ENCODE peak calls at places on chromosome X, in six cellular contexts. L is GM12864; O is tibial nerve; D is left lung; T is DND-41; B is CD4-positive, alpha-beta memory T cell. N is an unnamed sample.

GRCh38 chrX:120768681-120769080 is 107.0 kb downstream of the CT47B1 start:
- DNase-seq in L (no peak), O (no peak), D (no peak), T (no peak), B (no peak), N (no peak)

GRCh38 chrX:17433965-17434364 is 59.0 kb downstream of the NHS start:
- DNase-seq in L (no peak), O (no peak), D (no peak), T (no peak), B (no peak), N (no peak)

GRCh38 chrX:85375333-85375738 is 4.1 kb downstream of the POF1B start:
- DNase-seq in L (no peak), O (no peak), D (no peak), T (no peak), B (no peak), N (no peak)

GRCh38 chrX:135256923-135257322 is 5.1 kb downstream of the ETDA start:
- DNase-seq in L (no peak), O (no peak), D (no peak), T (no peak), B (no peak), N (no peak)

GRCh38 chrX:48046846-48047245 is 24.6 kb downstream of the ZNF630 start:
- DNase-seq in L (no peak), O (no peak), D (no peak), T (no peak), B (no peak), N (no peak)

GRCh38 chrX:41596586-41596985 is 92.2 kb upstream of the GPR34 start:
- DNase-seq in L (peak; percentile 39), O (no peak), D (no peak), T (no peak), B (no peak), N (no peak)

GRCh38 chrX:112714357-112714918 is 34.7 kb upstream of the LHFPL1 start:
- DNase-seq in L (no peak), O (no peak), D (no peak), T (no peak), B (no peak), N (no peak)

GRCh38 chrX:133658244-133658911 is 243.1 kb upstream of the GPC4 start:
- DNase-seq in L (no peak), O (no peak), D (no peak), T (no peak), B (no peak), N (no peak)

DNA sequence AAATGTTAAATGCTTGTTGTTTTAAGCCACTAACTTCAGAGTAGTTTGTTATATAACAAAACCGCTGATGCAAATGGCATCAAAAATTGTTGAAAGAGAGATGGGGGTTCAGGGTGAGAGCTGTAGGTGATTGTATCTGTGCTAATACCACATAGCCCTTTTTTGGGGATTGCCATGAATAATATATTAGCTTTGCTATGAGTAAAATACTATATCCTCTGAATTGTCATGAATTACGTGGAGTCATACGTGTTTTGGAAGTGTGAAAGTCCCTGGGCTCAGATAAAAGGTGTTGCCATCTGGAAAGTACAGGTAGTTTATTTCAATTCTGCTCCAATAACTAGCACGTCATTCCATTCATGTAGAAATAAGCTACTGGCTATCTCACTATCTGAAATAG is 30.6 kb downstream of the DYNLT3 start:
- DNase-seq in L (no peak), O (no peak), D (no peak), T (no peak), B (no peak), N (no peak)
- H3K4me3 ChIP-seq in L (no peak overlapping the region), O (no peak overlapping the region), D (no peak overlapping the region), T (no peak overlapping the region), B (no peak overlapping the region), N (no peak overlapping the region)

GRCh38 chrX:53087378-53087777 is 5.2 kb downstream of the TSPYL2 start:
- DNase-seq in L (no peak), O (no peak), D (no peak), T (no peak), B (no peak), N (no peak)

GRCh38 chrX:53089224-53089842 is 4.6 kb upstream of the KANTR start:
- DNase-seq in L (no peak), O (no peak), D (no peak), T (peak; percentile 52), B (peak; percentile 54), N (no peak)

GRCh38 chrX:53086464-53086863 is 4.3 kb downstream of the TSPYL2 start:
- DNase-seq in L (no peak), O (peak; percentile 65), D (no peak), T (no peak), B (no peak), N (no peak)

GRCh38 chrX:53085661-53086229 is 3.6 kb downstream of the TSPYL2 start:
- DNase-seq in L (no peak), O (no peak), D (no peak), T (no peak), B (peak; percentile 18), N (no peak)

DNA sequence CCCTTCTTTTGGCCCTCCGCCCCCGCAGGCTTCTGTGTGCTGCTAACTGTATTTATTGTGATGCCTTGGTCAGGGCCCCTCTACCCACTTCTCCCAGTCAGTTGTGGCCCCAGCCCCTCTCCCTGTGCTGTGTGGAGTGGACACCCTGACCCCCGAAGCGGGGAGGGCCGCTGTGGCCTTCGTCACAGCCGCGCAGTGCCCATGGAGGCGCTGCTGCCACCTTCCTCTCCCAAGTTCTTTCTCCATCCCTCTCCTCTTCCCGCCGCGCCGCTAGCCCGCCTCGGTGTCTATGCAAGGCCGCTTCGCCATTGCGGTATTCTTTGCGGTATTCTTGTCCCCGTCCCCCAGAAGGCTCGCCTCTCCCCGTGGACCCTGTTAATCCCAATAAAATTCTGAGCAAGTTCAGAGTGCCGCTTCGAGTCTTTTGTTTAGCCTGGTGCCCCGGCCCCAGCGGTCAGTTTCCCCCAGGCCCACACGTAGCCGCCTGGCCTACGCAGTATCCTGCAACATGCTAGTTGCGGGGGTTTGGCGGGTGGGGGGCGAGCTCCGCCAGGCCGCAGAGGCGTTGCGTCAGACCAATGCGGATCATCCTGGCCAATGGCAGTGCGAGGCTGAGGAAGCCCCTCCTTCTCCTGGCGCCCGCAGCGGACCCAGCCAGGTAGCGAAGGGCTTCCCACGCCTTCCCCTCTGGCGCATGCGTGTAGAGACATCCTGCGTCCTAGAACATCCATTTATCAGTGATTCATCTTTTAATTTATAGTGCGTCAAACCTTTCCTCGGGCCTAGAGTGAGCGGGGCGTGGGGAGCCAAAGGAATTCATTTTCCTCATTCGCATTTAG is 5.6 kb upstream of the KANTR start:
- DNase-seq in L (no peak), O (peak; percentile 54), D (peak; percentile 82), T (no peak), B (peak; percentile 82), N (no peak)
- H3K4me3 ChIP-seq in L (no peak overlapping the region), O (peak overlapping the region; percentile 83), D (peak overlapping the region; percentile 22), T (no peak overlapping the region), B (peak overlapping the region; percentile 17), N (no peak overlapping the region)

GRCh38 chrX:9785252-9785943 is 831 bp upstream of the SHROOM2 start:
- DNase-seq in L (no peak), O (no peak), D (no peak), T (no peak), B (no peak), N (no peak)
- H3K4me3 ChIP-seq in L (no peak overlapping the region), O (peak overlapping the region; percentile 54), D (peak overlapping the region; percentile 44), T (no peak overlapping the region), B (no peak overlapping the region), N (no peak overlapping the region)

GRCh38 chrX:19640063-19640462 is 124.8 kb upstream of the MAP3K15 start:
- DNase-seq in L (no peak), O (no peak), D (no peak), T (no peak), B (no peak), N (no peak)
- H3K4me3 ChIP-seq in L (no peak overlapping the region), O (peak overlapping the region; percentile 24), D (no peak overlapping the region), T (no peak overlapping the region), B (no peak overlapping the region), N (no peak overlapping the region)

GRCh38 chrX:68830486-68831404 is 1.9 kb downstream of the EFNB1 start:
- DNase-seq in L (no peak), O (no peak), D (no peak), T (no peak), B (no peak), N (no peak)
- H3K4me3 ChIP-seq in L (no peak overlapping the region), O (peak overlapping the region; percentile 83), D (peak overlapping the region; percentile 67), T (peak overlapping the region; percentile 81), B (no peak overlapping the region), N (no peak overlapping the region)

DNA sequence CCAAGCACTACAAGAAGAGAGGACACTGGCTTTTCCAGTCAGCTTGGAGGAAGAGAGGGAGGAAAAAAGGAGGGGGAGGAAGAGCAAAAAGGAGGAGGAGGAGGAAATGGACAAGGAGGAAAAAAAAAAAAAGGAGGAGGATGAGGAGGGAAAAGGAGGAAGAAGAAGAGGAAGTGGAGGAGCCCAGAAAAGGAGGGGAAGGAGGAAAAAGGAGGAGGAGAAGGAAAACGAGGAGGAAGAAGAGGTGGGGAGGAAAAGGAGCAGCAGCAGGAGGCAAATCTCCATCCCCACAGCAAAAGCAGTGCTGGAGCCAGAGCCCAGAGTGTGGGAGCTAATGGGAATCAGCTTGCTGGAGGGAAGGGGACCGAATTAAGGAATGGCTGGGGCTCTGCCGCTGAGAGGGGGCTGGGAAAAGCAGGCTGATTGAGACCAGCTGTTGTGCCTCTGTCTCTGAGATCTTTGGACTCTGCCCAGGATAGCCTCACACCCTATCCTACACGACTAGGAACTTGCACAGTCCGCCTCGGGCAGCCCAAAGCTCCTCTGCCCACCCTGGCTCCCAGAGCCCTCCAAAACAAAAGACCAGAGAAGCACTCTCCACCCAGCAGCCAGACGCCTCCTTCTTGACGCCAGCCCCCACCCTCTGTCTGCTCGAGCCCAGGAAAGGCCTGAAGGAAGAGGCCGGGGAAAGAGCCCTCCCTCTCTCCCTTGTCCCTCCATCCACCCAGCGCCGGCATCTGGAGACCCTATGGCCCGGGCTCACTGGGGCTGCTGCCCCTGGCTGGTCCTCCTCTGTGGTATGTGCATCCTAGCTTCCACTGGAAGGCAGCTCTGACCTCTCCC is at the start of gene XPNPEP2:
- DNase-seq in L (no peak), O (no peak), D (no peak), T (no peak), B (no peak), N (no peak)
- H3K4me3 ChIP-seq in L (no peak within 1 kb of the TSS), O (peak within 1 kb of the TSS; percentile 3), D (no peak within 1 kb of the TSS), T (no peak within 1 kb of the TSS), B (no peak within 1 kb of the TSS), N (no peak within 1 kb of the TSS)